ENCODE peak calls at places on chromosomes 2 and 18, in seven cellular contexts. K, X, B, E, D, W and V are unnamed samples.

GRCh38 chr2:130759906-130760753 is 4.8 kb downstream of the AMER3 start:
- DNase-seq in W (no peak), X (no peak), K (no peak), B (peak; percentile 13), E (no peak), D (peak; percentile 12), V (no peak)

GRCh38 chr2:26243643-26244478 is 571 bp downstream of the HADHA start:
- DNase-seq in B (peak; percentile 32), K (peak; percentile 13), W (no peak), X (peak; percentile 21), D (peak; percentile 62), E (peak; percentile 33), V (no peak)

GRCh38 chr2:20704886-20705285 is 37.9 kb downstream of the GDF7 start:
- DNase-seq in E (no peak), D (no peak), X (no peak), W (no peak), K (no peak), B (no peak), V (no peak)

GRCh38 chr2:45892757-45893156 is 241.3 kb downstream of the PRKCE start:
- DNase-seq in E (no peak), X (peak; percentile 50), B (peak; percentile 66), K (no peak), W (no peak), D (no peak), V (no peak)

GRCh38 chr2:120290737-120291136 is 38.1 kb downstream of the RALB start:
- DNase-seq in W (no peak), K (no peak), E (no peak), D (no peak), X (no peak), B (no peak), V (no peak)

GRCh38 chr2:83081835-83082522 is 1377.1 kb downstream of the SUCLG1 start:
- DNase-seq in E (no peak), B (peak; percentile 96), K (no peak), X (peak; percentile 65), W (no peak), D (peak; percentile 17), V (no peak)

GRCh38 chr2:150812664-150813408 is 325.4 kb upstream of the RND3 start:
- DNase-seq in E (no peak), D (no peak), K (no peak), W (no peak), X (no peak), B (no peak), V (no peak)

GRCh38 chr18:48227206-48227605 is 182.0 kb downstream of the ZBTB7C start:
- DNase-seq in E (no peak), W (no peak), D (peak; percentile 79), B (no peak), K (no peak), X (no peak), V (no peak)

GRCh38 chr2:46416739-46417403 is 62.5 kb upstream of the TMEM247 start:
- DNase-seq in E (no peak), B (no peak), K (no peak), X (peak; percentile 36), D (no peak), W (no peak), V (no peak)

GRCh38 chr2:6866239-6866745 is 585 bp upstream of the CMPK2 start:
- DNase-seq in X (peak; percentile 3), D (peak; percentile 37), E (peak; percentile 48), W (no peak), B (peak; percentile 42), K (no peak), V (peak; percentile 22)

GRCh38 chr2:136057023-136057801 is 60.7 kb downstream of the CXCR4 start:
- DNase-seq in W (no peak), B (no peak), E (no peak), D (no peak), X (no peak), K (peak; percentile 60), V (no peak)

GRCh38 chr18:44895176-44895798 is 214.6 kb downstream of the SETBP1 start:
- DNase-seq in E (no peak), K (no peak), D (peak; percentile 54), W (no peak), X (peak; percentile 45), B (peak; percentile 70), V (no peak)
- TF ChIP-seq CTCF in E (peak; percentile 33), K (peak; percentile 43), D (peak; percentile 76), W (no peak), X (peak; percentile 50), B (peak; percentile 72), V (no peak)

GRCh38 chr2:159208449-159208848 is 78.1 kb downstream of the WDSUB1 start:
- DNase-seq in E (no peak), B (no peak), W (no peak), X (no peak), K (no peak), D (no peak), V (no peak)
- TF ChIP-seq CTCF in E (no peak), B (peak; percentile 32), W (peak; percentile 13), X (no peak), K (no peak), D (no peak), V (no peak)

DNA sequence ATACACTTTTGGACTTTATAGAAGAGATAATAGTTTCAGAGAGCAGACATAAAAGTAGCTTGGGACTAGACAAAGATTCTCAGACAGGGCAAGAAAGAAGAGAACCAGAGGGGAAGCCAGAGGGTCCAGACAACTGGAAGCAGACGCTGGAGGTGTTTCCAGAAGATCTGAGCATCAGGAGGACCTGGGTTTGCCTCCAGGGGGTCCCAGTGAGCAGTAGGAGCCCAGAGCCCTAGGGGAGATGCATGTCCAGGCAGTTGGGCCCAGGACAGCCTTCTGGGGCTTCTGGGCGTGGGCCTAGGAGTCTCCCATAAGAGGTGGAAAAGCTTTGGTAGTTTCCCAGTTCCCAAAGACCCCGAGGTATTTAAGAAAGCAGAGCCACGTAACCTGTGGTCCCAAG is 251.2 kb upstream of the ID2 start:
- DNase-seq in E (no peak), K (no peak), D (no peak), X (no peak), B (no peak), W (no peak), V (no peak)
- TF ChIP-seq CTCF in E (no peak), K (peak; percentile 5), D (no peak), X (no peak), B (no peak), W (no peak), V (no peak)

GRCh38 chr2:52724585-52724984 is 1043.0 kb upstream of the CHAC2 start:
- DNase-seq in E (no peak), B (no peak), X (no peak), W (no peak), K (no peak), D (no peak), V (no peak)
- TF ChIP-seq CTCF in E (no peak), B (no peak), X (no peak), W (no peak), K (no peak), D (no peak), V (no peak)

GRCh38 chr18:56235061-56235772 is 403.2 kb downstream of the TXNL1 start:
- DNase-seq in X (no peak), K (no peak), B (no peak), E (no peak), W (no peak), D (no peak), V (no peak)

GRCh38 chr18:56233595-56233994 is 404.8 kb downstream of the TXNL1 start:
- DNase-seq in K (no peak), E (no peak), D (peak; percentile 79), B (peak; percentile 88), W (no peak), X (peak; percentile 92), V (no peak)

GRCh38 chr18:56235773-56236115 is 402.6 kb downstream of the TXNL1 start:
- DNase-seq in W (no peak), E (no peak), B (no peak), D (no peak), X (no peak), K (peak; percentile 29), V (no peak)

GRCh38 chr18:56240405-56240804 is 398.0 kb downstream of the TXNL1 start:
- DNase-seq in E (no peak), B (no peak), W (no peak), X (peak; percentile 97), D (peak; percentile 18), K (no peak), V (no peak)

GRCh38 chr18:56238576-56238975 is 399.8 kb downstream of the TXNL1 start:
- DNase-seq in X (no peak), B (no peak), W (no peak), D (no peak), E (no peak), K (no peak), V (no peak)
- TF ChIP-seq CTCF in X (peak; percentile 6), B (peak; percentile 43), W (peak; percentile 14), D (peak; percentile 16), E (peak; percentile 35), K (no peak), V (peak; percentile 37)

GRCh38 chr2:188456114-188456909 is 164.6 kb downstream of the GULP1 start:
- DNase-seq in W (peak; percentile 43), B (no peak), K (no peak), X (no peak), D (no peak), E (peak; percentile 83), V (no peak)
- TF ChIP-seq CTCF in W (peak; percentile 61), B (peak; percentile 23), K (peak; percentile 35), X (peak; percentile 24), D (peak; percentile 13), E (peak; percentile 61), V (no peak)